ENCODE peak calls at places on chromosomes 13 and 19, in six cellular contexts. Q, N, S, W, Y and X are unnamed samples.

GRCh38 chr13:50990540-50991506 is 81.2 kb downstream of the RNASEH2B start:
- DNase-seq in Y (no peak), W (no peak), S (no peak), N (peak; percentile 70), Q (peak; percentile 77), X (no peak)

GRCh38 chr19:35346193-35347052 is 1.3 kb upstream of the FFAR1 start:
- DNase-seq in W (peak; percentile 58), N (no peak), S (peak; percentile 74), Q (peak; percentile 46), Y (peak; percentile 81), X (peak; percentile 20)

GRCh38 chr13:35648109-35648508 is 171.6 kb upstream of the MAB21L1 start:
- DNase-seq in W (no peak), Y (no peak), N (peak; percentile 26), Q (no peak), S (no peak), X (no peak)

GRCh38 chr19:49142866-49143335 is 12.3 kb downstream of the HRC start:
- DNase-seq in S (peak; percentile 86), Q (peak; percentile 98), Y (peak; percentile 96), W (peak; percentile 44), N (peak; percentile 87), X (peak; percentile 65)

GRCh38 chr19:46631481-46631880 is 4.5 kb downstream of the GNG8 start:
- DNase-seq in N (peak; percentile 34), S (no peak), Q (no peak), W (no peak), Y (no peak), X (no peak)

GRCh38 chr13:113616281-113616906 is 31.8 kb downstream of the TFDP1 start:
- DNase-seq in W (no peak), S (no peak), Y (no peak), N (no peak), Q (no peak), X (no peak)

GRCh38 chr13:94343243-94343585 is 136.3 kb downstream of the DCT start:
- DNase-seq in Y (no peak), Q (no peak), S (no peak), N (peak; percentile 50), W (no peak), X (no peak)

GRCh38 chr13:94318418-94318817 is 161.1 kb downstream of the DCT start:
- DNase-seq in Q (no peak), S (no peak), N (no peak), Y (no peak), W (no peak), X (no peak)

GRCh38 chr19:12093777-12094176 is 29.2 kb downstream of the ZNF844 start:
- DNase-seq in W (no peak), N (no peak), S (peak; percentile 70), Y (no peak), Q (no peak), X (no peak)

GRCh38 chr13:88086577-88086976 is 415.4 kb downstream of the SLITRK5 start:
- DNase-seq in W (no peak), Y (no peak), N (no peak), S (no peak), Q (no peak), X (no peak)

GRCh38 chr13:35518337-35518736 is 41.8 kb upstream of the MAB21L1 start:
- DNase-seq in W (no peak), N (no peak), Q (no peak), Y (no peak), S (no peak), X (no peak)

GRCh38 chr13:50724438-50724837 is 119.1 kb downstream of the DLEU7 start:
- DNase-seq in Y (no peak), N (no peak), S (no peak), Q (no peak), W (no peak), X (no peak)

GRCh38 chr13:95535243-95535642 is 17.3 kb upstream of the CLDN10 start:
- DNase-seq in Y (no peak), W (no peak), S (no peak), Q (no peak), N (peak; percentile 50), X (no peak)

GRCh38 chr19:41297628-41298326 is 12.2 kb upstream of the CCDC97 start:
- DNase-seq in S (peak; percentile 88), W (no peak), Y (no peak), Q (no peak), N (no peak), X (peak; percentile 30)

GRCh38 chr19:7654401-7654800 is 14.4 kb upstream of the RETN start:
- DNase-seq in N (peak; percentile 19), Y (no peak), S (no peak), W (no peak), Q (no peak), X (no peak)

GRCh38 chr13:106318941-106319411 is 216.5 kb downstream of the EFNB2 start:
- DNase-seq in Q (peak; percentile 64), Y (no peak), N (peak; percentile 79), S (no peak), W (no peak), X (no peak)

GRCh38 chr19:30406220-30406944 is 34.2 kb downstream of the ZNF536 start:
- DNase-seq in Y (peak; percentile 53), W (no peak), S (peak; percentile 38), N (no peak), Q (peak; percentile 73), X (no peak)

GRCh38 chr13:53137777-53138176 is 109.2 kb downstream of the OLFM4 start:
- DNase-seq in N (peak; percentile 6), Y (no peak), S (no peak), Q (no peak), W (no peak), X (no peak)

GRCh38 chr19:54952591-54953344 is 5.4 kb upstream of the NLRP7 start:
- DNase-seq in Q (peak; percentile 57), N (no peak), W (no peak), S (no peak), Y (no peak), X (no peak)

GRCh38 chr13:65784088-65784816 is 1445.9 kb downstream of the PCDH9 start:
- DNase-seq in S (no peak), Y (no peak), N (no peak), W (no peak), Q (no peak), X (no peak)

GRCh38 chr13:99721606-99722384 is 220.5 kb downstream of the TM9SF2 start:
- DNase-seq in S (no peak), N (no peak), W (no peak), Y (no peak), Q (no peak), X (no peak)

GRCh38 chr19:4108767-4109625 is 14.9 kb downstream of the MAP2K2 start:
- DNase-seq in Q (no peak), S (peak; percentile 87), N (no peak), Y (no peak), W (peak; percentile 69), X (peak; percentile 83)

GRCh38 chr19:46378268-46378667 is 31.4 kb downstream of the PPP5C start:
- DNase-seq in Q (no peak), W (no peak), N (peak; percentile 86), S (no peak), Y (no peak), X (no peak)

GRCh38 chr19:13622727-13623126 is 116.4 kb upstream of the CACNA1A start:
- DNase-seq in Q (peak; percentile 82), W (no peak), Y (no peak), S (no peak), N (no peak), X (no peak)

GRCh38 chr19:6738726-6739389 is 622 bp upstream of the TRIP10 start:
- DNase-seq in S (no peak), N (no peak), W (no peak), Y (no peak), Q (peak; percentile 96), X (no peak)

GRCh38 chr19:650121-650520 is 10.4 kb downstream of the FGF22 start:
- DNase-seq in Q (no peak), W (no peak), Y (no peak), S (no peak), N (no peak), X (no peak)

GRCh38 chr19:30712428-30713151 is 340.4 kb downstream of the ZNF536 start:
- DNase-seq in N (no peak), Y (no peak), S (no peak), W (no peak), Q (no peak), X (no peak)

GRCh38 chr19:6800991-6801396 is 28.5 kb downstream of the VAV1 start:
- DNase-seq in W (no peak), Q (no peak), Y (no peak), N (peak; percentile 43), S (no peak), X (peak; percentile 19)

GRCh38 chr19:2207991-2208860 is 27.9 kb downstream of the PLEKHJ1 start:
- DNase-seq in W (no peak), Q (peak; percentile 80), N (peak; percentile 81), S (peak; percentile 77), Y (peak; percentile 90), X (no peak)
- TF ChIP-seq CTCF in W (no peak), Q (peak; percentile 19), N (peak; percentile 27), S (peak; percentile 17), Y (peak; percentile 46), X (no peak)

GRCh38 chr13:27171244-27171829 is at the start of gene USP12:
- DNase-seq in Y (no peak), W (no peak), S (peak; percentile 65), N (no peak), Q (peak; percentile 85), X (no peak)

GRCh38 chr13:27170221-27170520 is 1.4 kb downstream of the USP12 start:
- DNase-seq in W (no peak), N (peak; percentile 72), Q (no peak), Y (no peak), S (peak; percentile 67), X (no peak)

GRCh38 chr13:27172495-27172842 is 858 bp upstream of the USP12 start:
- DNase-seq in W (no peak), S (peak; percentile 24), Y (no peak), N (no peak), Q (no peak), X (no peak)

GRCh38 chr13:27170521-27171243 is 929 bp downstream of the USP12 start:
- DNase-seq in Y (peak; percentile 85), N (peak; percentile 36), Q (peak; percentile 85), S (peak; percentile 52), W (peak; percentile 25), X (peak; percentile 34)

DNA sequence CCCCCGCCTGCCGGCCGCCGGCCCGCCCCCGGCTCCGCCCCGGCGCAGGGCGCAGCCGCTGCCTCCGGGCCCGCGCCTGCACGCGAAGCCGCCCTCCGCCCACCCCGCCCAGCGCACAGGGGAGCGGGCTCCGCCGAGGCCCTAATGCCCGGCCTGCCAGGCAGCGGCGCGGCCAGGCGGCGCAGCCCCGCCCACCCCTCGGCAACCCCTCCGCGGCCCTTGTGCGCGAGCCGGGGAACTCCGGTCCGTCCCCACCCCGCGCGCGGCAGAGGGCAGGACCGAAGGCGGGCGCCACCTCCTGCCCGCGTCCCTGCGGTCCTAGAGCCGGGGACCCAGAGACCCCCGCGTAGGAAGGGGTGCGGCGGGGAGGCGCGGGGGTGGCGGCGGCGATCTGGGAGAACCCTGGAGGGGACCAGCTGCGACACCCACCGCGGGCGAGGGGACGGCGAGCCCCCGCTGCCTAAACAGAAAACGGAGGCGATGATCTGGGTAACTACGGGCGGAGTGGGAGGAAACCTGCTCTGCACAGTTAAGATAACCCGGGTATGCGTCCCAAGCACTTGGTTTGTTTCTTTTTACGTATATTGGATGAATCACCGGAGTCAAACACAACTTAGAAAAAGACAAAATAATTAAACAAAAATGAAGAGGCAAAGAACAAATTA is 351 bp upstream of the USP12 start:
- DNase-seq in Q (peak; percentile 96), N (peak; percentile 89), W (peak; percentile 90), S (peak; percentile 97), Y (peak; percentile 98), X (peak; percentile 93)
- TF ChIP-seq CTCF in Q (no peak), N (no peak), W (no peak), S (no peak), Y (peak; percentile 46), X (no peak)

GRCh38 chr19:32138416-32138815 is 207.0 kb upstream of the ZNF507 start:
- DNase-seq in N (no peak), Y (no peak), Q (no peak), S (no peak), W (no peak), X (no peak)
- TF ChIP-seq CTCF in N (no peak), Y (no peak), Q (peak; percentile 57), S (no peak), W (no peak), X (no peak)

GRCh38 chr19:5687360-5688198 is 2.5 kb upstream of the RPL36 start:
- DNase-seq in N (no peak), Y (peak; percentile 83), Q (peak; percentile 48), W (no peak), S (no peak), X (peak; percentile 30)
- TF ChIP-seq CTCF in N (no peak), Y (no peak), Q (peak; percentile 11), W (peak; percentile 40), S (no peak), X (peak; percentile 18)